ENCODE peak calls at places on chromosomes 1 and 21, in seven cellular contexts. Q is ACHN; L is left ventricle myocardium inferior; M is memory B cell; N is activated T-cell treated with anti-CD3 and anti-CD28 coated beads, Interleukin-2, amount 50 U/mL, for 72 hours; O is AG20443; W is midbrain. E is an unnamed sample.

GRCh38 chr1:159000070-159000409 is 9.7 kb upstream of the IFI16 start:
- DNase-seq in Q (no peak), L (no peak), M (no peak), N (no peak), O (no peak), W (no peak), E (no peak)

GRCh38 chr1:88169939-88170338 is 514.1 kb upstream of the PKN2 start:
- DNase-seq in Q (no peak), L (no peak), M (no peak), N (no peak), O (no peak), W (no peak), E (no peak)

GRCh38 chr1:58816072-58816746 is 32.4 kb upstream of the JUN start:
- DNase-seq in Q (peak), L (peak), M (peak), N (peak), O (peak), W (peak), E (peak)

GRCh38 chr21:33966324-33966949 is 50.8 kb upstream of the ATP5PO start:
- DNase-seq in Q (no peak), L (no peak), M (no peak), N (no peak), O (no peak), W (no peak), E (no peak)

GRCh38 chr21:41236361-41236973 is 68.5 kb downstream of the BACE2 start:
- DNase-seq in Q (no peak), L (no peak), M (no peak), N (no peak), O (no peak), W (no peak), E (no peak)

GRCh38 chr1:22592051-22592450 is 28.8 kb downstream of the EPHA8 start:
- DNase-seq in Q (no peak), L (no peak), M (no peak), N (no peak), O (no peak), W (no peak), E (no peak)

GRCh38 chr1:70819785-70820184 is 227.8 kb downstream of the PTGER3 start:
- DNase-seq in Q (no peak), L (no peak), M (no peak), N (no peak), O (no peak), W (no peak), E (no peak)

GRCh38 chr1:201356236-201356635 is 21.2 kb downstream of the TNNT2 start:
- DNase-seq in Q (no peak), L (peak), M (no peak), N (no peak), O (no peak), W (no peak), E (no peak)

GRCh38 chr1:21622466-21623315 is 46.5 kb downstream of the RAP1GAP start:
- DNase-seq in Q (peak), L (peak), M (peak), N (peak), O (peak), W (no peak), E (no peak)

GRCh38 chr1:35386954-35387353 is 118.4 kb downstream of the ZMYM4 start:
- DNase-seq in Q (no peak), L (no peak), M (no peak), N (no peak), O (no peak), W (no peak), E (no peak)

GRCh38 chr1:40932004-40932403 is 47.5 kb upstream of the CTPS1 start:
- DNase-seq in Q (no peak), L (no peak), M (no peak), N (no peak), O (no peak), W (no peak), E (no peak)

GRCh38 chr1:232142403-232143314 is 487.3 kb downstream of the SIPA1L2 start:
- DNase-seq in Q (no peak), L (no peak), M (no peak), N (no peak), O (peak), W (peak), E (no peak)

GRCh38 chr1:167726038-167726437 is 4.3 kb downstream of the MPZL1 start:
- DNase-seq in Q (no peak), L (no peak), M (no peak), N (no peak), O (no peak), W (no peak), E (no peak)

E was measured in omental fat pad.